ENCODE peak calls at places on chromosomes 16 and 17, in four cellular contexts. One of them, this sample, is unnamed.

GRCh38 chr17:45081046-45081703 is 20.1 kb downstream of the NMT1 start:
- DNase-seq in NCI-H345: no peak
- DNase-seq in AG08395: no peak
- DNase-seq in left lung: no peak
- DNase-seq in this sample: no peak

GRCh38 chr17:45410144-45411091 is 22.3 kb downstream of the ARHGAP27 start:
- DNase-seq in left lung: peak; percentile 90
- DNase-seq in AG08395: no peak
- DNase-seq in NCI-H345: no peak
- DNase-seq in this sample: no peak

GRCh38 chr16:83971165-83972130 is 3.4 kb downstream of the NECAB2 start:
- DNase-seq in left lung: peak; percentile 70
- DNase-seq in AG08395: no peak
- DNase-seq in NCI-H345: no peak
- DNase-seq in this sample: no peak

GRCh38 chr17:52823155-52823554 is 664.6 kb upstream of the CA10 start:
- DNase-seq in AG08395: no peak
- DNase-seq in left lung: no peak
- DNase-seq in NCI-H345: no peak
- DNase-seq in this sample: no peak

GRCh38 chr17:56583772-56584171 is 9.7 kb upstream of the NOG start:
- DNase-seq in NCI-H345: no peak
- DNase-seq in left lung: no peak
- DNase-seq in AG08395: no peak
- DNase-seq in this sample: no peak

GRCh38 chr17:46195217-46195855 is 2.1 kb upstream of the KANSL1 start:
- DNase-seq in NCI-H345: no peak
- DNase-seq in left lung: no peak
- DNase-seq in AG08395: no peak
- DNase-seq in this sample: no peak

GRCh38 chr17:77428901-77429734 is 288.3 kb downstream of the SEC14L1 start:
- DNase-seq in NCI-H345: no peak
- DNase-seq in left lung: peak; percentile 66
- DNase-seq in AG08395: no peak
- DNase-seq in this sample: no peak

GRCh38 chr17:80765241-80766022 is 220.8 kb downstream of the RPTOR start:
- DNase-seq in left lung: no peak
- DNase-seq in AG08395: no peak
- DNase-seq in NCI-H345: no peak
- DNase-seq in this sample: no peak

GRCh38 chr16:86961133-86961720 is 356.0 kb downstream of the C16orf95 start:
- DNase-seq in left lung: no peak
- DNase-seq in NCI-H345: no peak
- DNase-seq in AG08395: peak; percentile 41
- DNase-seq in this sample: no peak

GRCh38 chr17:9389116-9389515 is 186.5 kb downstream of the STX8 start:
- DNase-seq in left lung: no peak
- DNase-seq in NCI-H345: no peak
- DNase-seq in AG08395: peak; percentile 31
- DNase-seq in this sample: peak; percentile 62

GRCh38 chr17:12078791-12079190 is 58.1 kb downstream of the MAP2K4 start:
- DNase-seq in AG08395: peak; percentile 75
- DNase-seq in NCI-H345: no peak
- DNase-seq in left lung: no peak
- DNase-seq in this sample: peak; percentile 27

GRCh38 chr16:4924593-4925378 is 12.2 kb downstream of the PPL start:
- DNase-seq in NCI-H345: no peak
- DNase-seq in AG08395: no peak
- DNase-seq in left lung: peak; percentile 90
- DNase-seq in this sample: no peak

GRCh38 chr16:73792199-73793108 is 504.2 kb upstream of the PSMD7 start:
- DNase-seq in NCI-H345: no peak
- DNase-seq in left lung: no peak
- DNase-seq in AG08395: no peak
- DNase-seq in this sample: no peak

GRCh38 chr17:38663964-38664644 is 10.7 kb downstream of the EPOP start:
- DNase-seq in AG08395: no peak
- DNase-seq in NCI-H345: no peak
- DNase-seq in left lung: no peak
- DNase-seq in this sample: no peak

GRCh38 chr16:47258874-47259461 is 115.2 kb upstream of the NETO2 start:
- DNase-seq in left lung: no peak
- DNase-seq in AG08395: peak; percentile 25
- DNase-seq in NCI-H345: no peak
- DNase-seq in this sample: peak; percentile 2

GRCh38 chr16:78072275-78072674 is 27.2 kb upstream of the WWOX start:
- DNase-seq in NCI-H345: no peak
- DNase-seq in left lung: no peak
- DNase-seq in AG08395: no peak
- DNase-seq in this sample: no peak

GRCh38 chr16:68237243-68238028 is 1.5 kb upstream of the ESRP2 start:
- DNase-seq in left lung: peak; percentile 98
- DNase-seq in AG08395: peak; percentile 100
- DNase-seq in NCI-H345: peak; percentile 93
- DNase-seq in this sample: peak; percentile 95

GRCh38 chr17:37358098-37358829 is 17.5 kb upstream of the C17orf78 start:
- DNase-seq in AG08395: peak; percentile 45
- DNase-seq in NCI-H345: peak; percentile 65
- DNase-seq in left lung: peak; percentile 75
- DNase-seq in this sample: no peak